ENCODE peak calls at places on chromosomes 16 and 17, in four cellular contexts. R is RWPE1, J is K562, I is uterus. B is an unnamed sample.

GRCh38 chr17:6101706-6102105 is 31.5 kb downstream of the WSCD1 start:
- DNase-seq in J (no peak), R (no peak), I (no peak), B (no peak)

GRCh38 chr17:77254961-77255741 is 114.4 kb downstream of the SEC14L1 start:
- DNase-seq in I (no peak), J (peak; percentile 42), R (peak; percentile 92), B (peak; percentile 57)

GRCh38 chr17:56099649-56100048 is 53.6 kb upstream of the ANKFN1 start:
- DNase-seq in R (no peak), I (no peak), J (no peak), B (no peak)

GRCh38 chr16:69267633-69268032 is 43.5 kb upstream of the VPS4A start:
- DNase-seq in R (no peak), J (peak; percentile 24), I (no peak), B (no peak)

GRCh38 chr16:3431779-3432219 is 11.5 kb downstream of the ZNF597 start:
- DNase-seq in I (peak; percentile 21), J (peak; percentile 65), R (no peak), B (no peak)

GRCh38 chr16:49854227-49855203 is 1.4 kb downstream of the ZNF423 start:
- DNase-seq in J (no peak), I (no peak), R (no peak), B (peak; percentile 64)

GRCh38 chr17:16398270-16399267 is 16.8 kb upstream of the TRPV2 start:
- DNase-seq in J (peak; percentile 53), R (no peak), I (no peak), B (no peak)

GRCh38 chr17:76969598-76970172 is 101.5 kb downstream of the MGAT5B start:
- DNase-seq in J (no peak), R (no peak), I (no peak), B (peak; percentile 36)

GRCh38 chr16:68083861-68084503 is 1.2 kb upstream of the NFATC3 start:
- DNase-seq in J (no peak), I (no peak), R (no peak), B (peak; percentile 48)

GRCh38 chr16:27689711-27690110 is 139.8 kb downstream of the KATNIP start:
- DNase-seq in R (no peak), J (no peak), I (no peak), B (no peak)

GRCh38 chr17:36837193-36837592 is 100.1 kb upstream of the LHX1 start:
- DNase-seq in R (no peak), I (no peak), J (no peak), B (no peak)

GRCh38 chr17:50420419-50421112 is 5.5 kb upstream of the ACSF2 start:
- DNase-seq in I (no peak), R (no peak), J (no peak), B (no peak)

GRCh38 chr17:14471052-14471451 is 170.2 kb downstream of the HS3ST3B1 start:
- DNase-seq in R (peak; percentile 38), I (no peak), J (no peak), B (peak; percentile 54)
- H3K27ac ChIP-seq in R (no peak overlapping the region), I (no peak overlapping the region), J (no peak overlapping the region), B (peak overlapping the region; percentile 7)

GRCh38 chr17:73369126-73369525 is 57.3 kb upstream of the CDC42EP4 start:
- DNase-seq in J (no peak), I (no peak), R (no peak), B (no peak)
- H3K27ac ChIP-seq in J (no peak overlapping the region), I (no peak overlapping the region), R (no peak overlapping the region), B (no peak overlapping the region)

DNA sequence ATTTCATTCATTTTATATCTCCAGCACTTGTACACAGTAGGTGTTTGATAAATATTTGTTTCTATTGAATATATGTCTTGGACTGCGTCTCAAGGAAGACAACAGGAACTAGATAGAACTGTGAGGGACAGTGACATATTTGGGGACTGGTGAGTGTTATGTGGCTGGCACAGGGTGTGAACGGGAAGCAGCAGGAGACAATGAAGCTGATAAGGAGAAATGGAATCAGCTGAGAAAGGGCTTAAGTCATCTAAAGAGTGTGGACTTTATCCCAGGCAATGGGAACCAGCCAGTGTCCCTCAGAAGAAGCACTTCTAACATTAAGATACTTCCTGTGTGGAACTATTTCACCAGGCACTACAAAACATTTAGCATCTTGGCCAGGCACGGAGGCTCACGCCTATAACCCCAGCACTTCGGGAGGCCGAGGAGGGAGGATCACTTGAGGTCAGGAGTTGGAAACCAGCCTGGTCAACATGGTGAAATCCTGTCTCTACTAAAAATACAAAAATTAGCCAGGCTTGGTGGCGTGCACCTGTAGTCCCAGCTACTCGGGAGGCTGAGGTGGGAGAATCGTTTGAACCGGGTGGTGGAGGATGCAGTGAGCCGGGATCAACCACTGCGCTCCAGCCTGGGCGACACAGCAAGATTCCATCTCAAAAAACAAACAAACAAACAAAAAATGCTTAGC is 41.3 kb downstream of the ARHGAP17 start:
- DNase-seq in R (no peak), J (no peak), I (no peak), B (no peak)
- H3K27ac ChIP-seq in R (no peak overlapping the region), J (no peak overlapping the region), I (no peak overlapping the region), B (no peak overlapping the region)

GRCh38 chr17:45409659-45410076 is 23.0 kb downstream of the ARHGAP27 start:
- DNase-seq in I (no peak), J (no peak), R (no peak), B (no peak)

GRCh38 chr17:45408611-45409421 is 23.9 kb downstream of the ARHGAP27 start:
- DNase-seq in R (no peak), J (no peak), I (no peak), B (no peak)

GRCh38 chr17:45413498-45413923 is 19.2 kb downstream of the ARHGAP27 start:
- DNase-seq in J (no peak), R (no peak), I (no peak), B (no peak)

GRCh38 chr17:45410144-45411091 is 22.3 kb downstream of the ARHGAP27 start:
- DNase-seq in I (no peak), R (no peak), J (no peak), B (no peak)

DNA sequence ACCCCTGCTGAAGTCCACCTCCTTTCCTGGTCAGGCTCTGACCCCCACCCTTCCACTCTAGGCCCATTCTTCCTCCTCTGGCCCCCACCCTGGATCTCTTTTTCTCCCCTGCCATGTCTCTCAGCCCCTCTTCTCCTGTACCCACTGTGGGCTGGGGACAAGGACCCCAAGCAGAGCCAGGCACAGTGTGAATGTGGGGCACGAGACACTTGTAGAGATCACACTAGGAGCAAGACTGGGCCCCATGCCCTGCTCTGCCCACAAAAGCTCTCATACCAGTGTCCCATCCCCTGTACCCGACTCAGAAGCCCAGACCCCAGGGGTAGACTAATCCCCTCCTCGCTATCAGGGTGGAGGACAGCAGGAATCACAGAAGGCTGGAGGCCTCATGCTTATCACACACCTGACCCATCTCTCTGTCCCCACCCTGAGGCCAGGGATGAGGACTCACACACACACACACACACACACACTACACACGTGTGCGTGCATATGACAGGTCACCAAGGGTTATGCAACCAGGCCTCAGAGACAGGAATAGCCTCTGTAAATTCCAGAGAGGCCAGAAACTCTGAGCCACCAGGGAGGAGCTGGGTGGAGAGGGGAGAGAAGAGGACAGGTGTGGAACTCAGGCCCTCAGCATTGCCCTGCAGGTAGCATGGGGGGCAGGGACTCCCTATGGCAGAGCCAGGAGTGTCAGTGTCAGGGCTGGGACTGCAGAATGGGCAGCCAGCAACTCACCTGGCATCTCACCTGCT is 21.1 kb downstream of the ARHGAP27 start:
- DNase-seq in I (no peak), J (no peak), R (no peak), B (no peak)
- H3K27ac ChIP-seq in I (no peak overlapping the region), J (no peak overlapping the region), R (peak overlapping the region; percentile 14), B (no peak overlapping the region)

GRCh38 chr17:19461139-19461538 is 50.1 kb downstream of the RNF112 start:
- DNase-seq in R (no peak), J (no peak), I (peak; percentile 11), B (peak; percentile 78)

GRCh38 chr17:19460695-19461094 is 49.7 kb downstream of the RNF112 start:
- DNase-seq in J (no peak), R (no peak), I (peak; percentile 72), B (peak; percentile 73)

GRCh38 chr17:19461681-19462080 is 50.6 kb downstream of the RNF112 start:
- DNase-seq in I (peak; percentile 12), J (no peak), R (no peak), B (no peak)

DNA sequence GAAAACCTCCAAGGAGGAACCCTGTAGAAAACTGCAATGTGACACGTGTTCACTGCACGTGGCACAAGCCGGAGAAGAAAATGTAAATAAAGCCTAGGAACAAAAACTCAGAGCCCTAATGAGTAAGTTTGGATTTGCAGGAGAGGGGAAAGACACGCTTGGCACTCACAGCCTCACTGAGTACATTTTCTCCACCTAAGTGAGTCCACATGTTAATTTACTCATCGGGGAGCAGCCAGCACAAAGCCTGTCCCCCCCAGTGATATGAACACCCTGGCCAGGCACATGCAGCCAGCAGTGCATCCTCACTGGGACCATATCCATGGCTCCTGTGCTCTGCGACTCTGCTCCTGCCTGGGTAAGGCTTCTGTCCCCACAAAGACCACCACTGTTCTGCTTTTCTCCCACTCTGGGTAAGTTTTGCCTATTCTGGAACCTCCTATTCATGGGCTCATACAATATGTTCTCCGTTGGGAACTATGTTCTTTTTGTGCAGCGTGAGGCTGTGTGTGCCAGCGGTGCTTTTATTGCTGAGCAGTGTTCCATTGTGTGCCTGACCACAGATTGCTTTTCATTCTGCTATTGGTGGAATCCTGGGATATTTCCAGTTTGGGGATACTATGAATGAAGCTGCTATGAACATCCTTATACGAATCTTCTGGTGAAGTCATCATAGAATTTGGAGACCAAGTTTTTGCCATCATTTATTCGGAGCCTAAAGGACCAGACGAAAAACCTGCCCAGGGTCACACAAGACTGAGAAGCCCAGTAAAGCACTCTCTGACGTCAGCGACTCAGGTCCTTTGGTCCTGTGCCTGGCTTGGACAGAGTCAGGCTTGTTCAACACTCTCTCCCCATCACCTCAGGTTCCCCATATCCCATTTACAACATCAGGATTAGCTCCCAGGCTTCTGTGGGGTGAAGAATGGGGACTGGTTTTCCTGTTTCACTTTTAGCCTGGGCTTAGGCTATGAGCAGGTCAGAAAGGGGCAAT is 53.3 kb downstream of the RNF112 start:
- DNase-seq in I (peak; percentile 8), R (no peak), J (no peak), B (peak; percentile 34)
- H3K27ac ChIP-seq in I (peak overlapping the region; percentile 3), R (no peak overlapping the region), J (no peak overlapping the region), B (no peak overlapping the region)

GRCh38 chr17:30323262-30323894 is 10.5 kb downstream of the TMIGD1 start:
- DNase-seq in I (no peak), J (no peak), R (no peak), B (peak; percentile 47)
- H3K27ac ChIP-seq in I (no peak overlapping the region), J (no peak overlapping the region), R (no peak overlapping the region), B (no peak overlapping the region)